ENCODE peak calls at places on chromosomes 16 and 17, in five cellular contexts. I, F, C, M and L are unnamed samples.

GRCh38 chr17:80845863-80846671 is 145.6 kb upstream of the CHMP6 start:
- DNase-seq in I (no peak), F (no peak), C (no peak), M (no peak), L (peak; percentile 80)

GRCh38 chr17:34542700-34543336 is 36.6 kb upstream of the TMEM132E start:
- DNase-seq in I (peak; percentile 2), F (no peak), C (peak; percentile 13), M (no peak), L (peak; percentile 62)

GRCh38 chr16:1821861-1822611 is 4.6 kb downstream of the HAGH start:
- DNase-seq in I (no peak), F (no peak), C (no peak), M (no peak), L (no peak)

GRCh38 chr17:61495161-61495857 is 43.1 kb downstream of the TBX4 start:
- DNase-seq in I (peak; percentile 9), F (no peak), C (no peak), M (peak; percentile 98), L (peak; percentile 32)

GRCh38 chr17:12927541-12928425 is 90.0 kb downstream of the ELAC2 start:
- DNase-seq in I (peak; percentile 94), F (peak; percentile 66), C (no peak), M (no peak), L (no peak)

GRCh38 chr16:86531193-86531550 is 20.8 kb downstream of the FOXF1 start:
- DNase-seq in I (no peak), F (peak; percentile 88), C (no peak), M (no peak), L (peak; percentile 59)

GRCh38 chr16:65353183-65353582 is 231.3 kb upstream of the CDH11 start:
- DNase-seq in I (no peak), F (no peak), C (no peak), M (no peak), L (no peak)

GRCh38 chr17:61235001-61235820 is 164.4 kb upstream of the TBX2 start:
- DNase-seq in I (no peak), F (no peak), C (no peak), M (no peak), L (no peak)

GRCh38 chr17:41331606-41332005 is 16.1 kb upstream of the KRTAP17-1 start:
- DNase-seq in I (no peak), F (no peak), C (no peak), M (no peak), L (no peak)

GRCh38 chr16:9665851-9666271 is 516.4 kb downstream of the GRIN2A start:
- DNase-seq in I (no peak), F (no peak), C (no peak), M (no peak), L (no peak)

GRCh38 chr17:82449883-82450356 is 632 bp downstream of the CYBC1 start:
- DNase-seq in I (no peak), F (no peak), C (peak; percentile 9), M (no peak), L (no peak)

GRCh38 chr16:83733301-83733700 is 74.5 kb upstream of the HSBP1 start:
- DNase-seq in I (no peak), F (no peak), C (no peak), M (no peak), L (no peak)

GRCh38 chr16:77974883-77975282 is 47.5 kb upstream of the CLEC3A start:
- DNase-seq in I (no peak), F (no peak), C (no peak), M (peak; percentile 19), L (no peak)